ENCODE peak calls at places on chromosomes 2 and 18, in four cellular contexts. N is K562, V is GM12878, C is HepG2. X is an unnamed sample.

GRCh38 chr2:145909781-145910180 is 1389.9 kb upstream of the ZEB2 start:
- DNase-seq in N (no peak), V (no peak), C (peak; percentile 21), X (no peak)

GRCh38 chr2:46299365-46300263 is 2.4 kb downstream of the EPAS1 start:
- DNase-seq in N (peak; percentile 62), V (no peak), C (peak; percentile 58), X (peak; percentile 62)

GRCh38 chr2:40101076-40101688 is 322.1 kb upstream of the THUMPD2 start:
- DNase-seq in N (no peak), V (no peak), C (no peak), X (no peak)

GRCh38 chr2:8837795-8838140 is 355 bp upstream of the KIDINS220 start:
- DNase-seq in N (no peak), V (no peak), C (no peak), X (no peak)

GRCh38 chr18:56036673-56037072 is 448.7 kb upstream of the TCF4 start:
- DNase-seq in N (no peak), V (no peak), C (no peak), X (no peak)

GRCh38 chr18:77376043-77376732 is 126.5 kb downstream of the GALR1 start:
- DNase-seq in N (no peak), V (no peak), C (no peak), X (no peak)

GRCh38 chr2:104734937-104735586 is 118.9 kb upstream of the POU3F3 start:
- DNase-seq in N (no peak), V (no peak), C (no peak), X (no peak)

GRCh38 chr18:3180325-3180724 is 39.4 kb downstream of the MYOM1 start:
- DNase-seq in N (no peak), V (no peak), C (no peak), X (no peak)

GRCh38 chr18:75213610-75214009 is 3.0 kb downstream of the TSHZ1 start:
- DNase-seq in N (no peak), V (no peak), C (no peak), X (no peak)

GRCh38 chr2:24984912-24985311 is 13.2 kb upstream of the DNAJC27 start:
- DNase-seq in N (no peak), V (no peak), C (no peak), X (no peak)

DNA sequence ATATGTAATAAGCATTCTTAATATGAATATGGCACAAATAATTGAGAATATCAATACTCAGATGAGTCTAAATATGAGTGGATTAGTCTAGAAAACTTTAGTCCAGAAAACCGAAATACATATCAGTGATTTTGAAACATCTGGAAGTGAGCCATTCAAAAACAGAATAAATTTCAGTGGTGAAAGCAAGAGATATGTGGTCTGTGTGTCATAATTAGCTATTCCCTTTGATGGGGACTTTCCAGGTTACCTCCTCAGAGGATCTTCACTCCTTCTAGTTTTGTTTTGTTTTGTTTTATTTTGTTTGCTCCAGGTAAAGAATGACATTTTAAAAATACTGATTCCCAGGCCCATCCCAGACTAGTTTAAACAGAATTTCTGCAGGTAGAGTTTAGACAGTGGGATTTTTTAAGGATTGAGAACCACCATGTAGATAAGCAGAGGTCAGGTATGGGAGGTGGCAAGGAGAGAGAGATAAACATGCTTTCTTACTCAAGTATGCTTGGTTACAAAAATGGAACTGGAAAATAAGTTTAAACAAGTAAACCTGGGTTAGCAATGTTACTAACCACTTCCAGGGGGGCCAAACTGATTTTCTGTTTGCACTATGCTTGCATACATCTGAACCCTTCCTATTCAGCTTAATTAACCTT is 70.7 kb downstream of the NABP1 start:
- DNase-seq in N (no peak), V (peak; percentile 39), C (no peak), X (no peak)
- TF ChIP-seq RAD21 in N (no peak), V (no peak), C (no peak), X (no peak)

GRCh38 chr2:226978300-226978699 is 142.4 kb downstream of the RHBDD1 start:
- DNase-seq in N (no peak), V (no peak), C (no peak), X (no peak)

GRCh38 chr2:226981731-226982373 is 146.0 kb downstream of the RHBDD1 start:
- DNase-seq in N (peak; percentile 65), V (no peak), C (no peak), X (no peak)

GRCh38 chr2:226979004-226979403 is 143.2 kb downstream of the RHBDD1 start:
- DNase-seq in N (peak; percentile 84), V (no peak), C (no peak), X (no peak)

GRCh38 chr2:226973821-226974220 is 138.0 kb downstream of the RHBDD1 start:
- DNase-seq in N (no peak), V (no peak), C (no peak), X (no peak)

GRCh38 chr2:226977775-226978190 is 141.9 kb downstream of the RHBDD1 start:
- DNase-seq in N (peak; percentile 54), V (no peak), C (no peak), X (no peak)
- TF ChIP-seq ESRRA in N (no peak), V (no peak), C (no peak), X (no peak)

DNA sequence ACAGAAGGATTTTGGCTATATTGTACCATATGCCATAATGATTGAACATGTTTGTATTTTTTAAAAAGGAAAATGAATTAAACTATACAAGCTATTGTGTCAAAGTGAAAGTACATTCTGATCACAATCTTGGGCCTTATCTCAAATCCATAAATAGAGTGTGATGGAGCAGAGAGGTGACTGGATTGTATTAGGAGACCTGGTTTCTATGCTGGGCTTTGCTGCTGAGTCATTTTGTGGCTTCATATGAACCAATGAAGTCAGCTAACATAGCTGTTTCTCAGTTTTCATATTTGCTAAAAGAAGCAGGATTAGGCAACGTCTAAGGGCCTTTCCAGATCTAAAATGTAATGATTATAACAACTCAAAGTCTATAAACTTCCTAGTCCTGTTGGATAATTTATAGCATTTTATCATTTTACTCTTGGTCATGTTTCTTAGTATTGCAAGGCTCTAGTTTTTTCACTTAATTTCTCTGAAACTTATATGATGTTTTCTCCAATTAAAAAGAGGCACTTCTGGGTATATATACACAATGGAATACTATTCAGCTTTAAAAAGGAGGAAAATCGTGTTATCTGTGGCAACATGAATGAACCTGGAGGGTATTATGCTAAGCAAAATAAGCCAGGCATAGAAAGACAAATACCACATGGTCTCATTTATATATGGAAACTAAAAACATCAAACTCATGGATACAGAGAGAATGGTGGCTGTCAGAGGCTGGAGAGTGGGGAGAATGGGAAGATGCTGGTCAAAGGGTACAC is 112.3 kb downstream of the MEP1B start:
- DNase-seq in N (no peak), V (no peak), C (no peak), X (peak; percentile 5)
- TF ChIP-seq RAD21 in N (no peak), V (no peak), C (no peak), X (no peak)

GRCh38 chr2:158290225-158290624 is 166.3 kb downstream of the CCDC148 start:
- DNase-seq in N (no peak), V (no peak), C (no peak), X (no peak)
- TF ChIP-seq ESRRA in N (no peak), V (no peak), C (no peak), X (no peak)

GRCh38 chr2:200494048-200494447 is 15.8 kb downstream of the KCTD18 start:
- DNase-seq in N (no peak), V (no peak), C (no peak), X (no peak)
- TF ChIP-seq RAD21 in N (no peak), V (no peak), C (no peak), X (no peak)

X was measured in A549.